ENCODE peak calls at places on chromosomes 7 and 10, in nine cellular contexts. H is lower leg skin, Z is cardiac fibroblast, C is IMR-90, Q is epithelial cell of esophagus, B is AG04450, J is tibial artery, M is GM12864, W is WTC11. Y is an unnamed sample.

GRCh38 chr7:70568674-70569334 is 563.1 kb upstream of the GALNT17 start:
- DNase-seq in H (no peak), Z (no peak), C (no peak), Q (no peak), B (no peak), J (no peak), M (no peak), W (no peak), Y (no peak)

GRCh38 chr7:149625339-149625946 is 127.8 kb upstream of the ZNF746 start:
- DNase-seq in H (peak), Z (peak), C (peak), Q (peak), B (no peak), J (no peak), M (no peak), W (peak), Y (peak)

GRCh38 chr7:13179011-13179574 is 491.7 kb downstream of the ARL4A start:
- DNase-seq in H (no peak), Z (peak), C (peak), Q (peak), B (no peak), J (no peak), M (no peak), W (no peak), Y (no peak)

GRCh38 chr10:32954080-32954479 is 4.0 kb downstream of the ITGB1 start:
- DNase-seq in H (no peak), Z (peak), C (no peak), Q (no peak), B (no peak), J (no peak), M (no peak), W (no peak), Y (no peak)

GRCh38 chr10:131126321-131127121 is 185.0 kb downstream of the TCERG1L start:
- DNase-seq in H (no peak), Z (no peak), C (no peak), Q (peak), B (no peak), J (no peak), M (no peak), W (no peak), Y (no peak)

GRCh38 chr10:2146079-2146478 is 408.8 kb upstream of the ADARB2 start:
- DNase-seq in H (no peak), Z (no peak), C (no peak), Q (no peak), B (no peak), J (no peak), M (no peak), W (no peak), Y (no peak)

GRCh38 chr10:31620236-31621151 is 301.5 kb downstream of the ZEB1 start:
- DNase-seq in H (peak), Z (peak), C (peak), Q (no peak), B (no peak), J (peak), M (no peak), W (peak), Y (no peak)

GRCh38 chr10:60441515-60441914 is 51.8 kb upstream of the ANK3 start:
- DNase-seq in H (no peak), Z (no peak), C (peak), Q (peak), B (no peak), J (no peak), M (no peak), W (no peak), Y (no peak)

GRCh38 chr10:89699581-89700064 is 1.8 kb upstream of the KIF20B start:
- DNase-seq in H (no peak), Z (no peak), C (no peak), Q (peak), B (no peak), J (no peak), M (no peak), W (no peak), Y (no peak)

GRCh38 chr7:158808126-158808525 is 21.2 kb downstream of the ESYT2 start:
- DNase-seq in H (no peak), Z (no peak), C (no peak), Q (no peak), B (no peak), J (no peak), M (no peak), W (no peak), Y (no peak)

GRCh38 chr7:111863269-111863668 is 301.0 kb upstream of the IMMP2L start:
- DNase-seq in H (no peak), Z (no peak), C (no peak), Q (no peak), B (no peak), J (no peak), M (no peak), W (no peak), Y (no peak)

GRCh38 chr7:128099204-128099671 is 68.0 kb upstream of the LRRC4 start:
- DNase-seq in H (no peak), Z (peak), C (peak), Q (peak), B (no peak), J (no peak), M (no peak), W (no peak), Y (no peak)

GRCh38 chr7:14720792-14721191 is 181.8 kb downstream of the DGKB start:
- DNase-seq in H (no peak), Z (no peak), C (no peak), Q (no peak), B (no peak), J (no peak), M (no peak), W (no peak), Y (no peak)

GRCh38 chr10:57696641-57697040 is 571.1 kb downstream of the IPMK start:
- DNase-seq in H (no peak), Z (peak), C (peak), Q (peak), B (no peak), J (no peak), M (no peak), W (no peak), Y (no peak)

GRCh38 chr7:90797596-90797995 is 201.5 kb downstream of the CDK14 start:
- DNase-seq in H (no peak), Z (peak), C (peak), Q (peak), B (no peak), J (no peak), M (no peak), W (no peak), Y (no peak)

GRCh38 chr7:29239638-29240037 is 45.1 kb downstream of the CHN2 start:
- DNase-seq in H (no peak), Z (no peak), C (no peak), Q (peak), B (no peak), J (no peak), M (no peak), W (peak), Y (no peak)

GRCh38 chr7:95620631-95621030 is 24.3 kb upstream of the PDK4 start:
- DNase-seq in H (no peak), Z (no peak), C (no peak), Q (no peak), B (no peak), J (no peak), M (no peak), W (no peak), Y (no peak)

GRCh38 chr7:13989138-13989943 is at the start of gene ETV1:
- DNase-seq in H (peak), Z (peak), C (peak), Q (peak), B (no peak), J (peak), M (no peak), W (peak), Y (no peak)

GRCh38 chr7:727104-727805 is at the start of gene PRKAR1B:
- DNase-seq in H (no peak), Z (no peak), C (no peak), Q (peak), B (no peak), J (no peak), M (no peak), W (peak), Y (peak)

GRCh38 chr10:44589931-44590330 is 205.0 kb upstream of the CXCL12 start:
- DNase-seq in H (no peak), Z (no peak), C (no peak), Q (no peak), B (no peak), J (no peak), M (no peak), W (no peak), Y (no peak)

GRCh38 chr7:150631866-150632864 is at the start of gene GIMAP6:
- DNase-seq in H (no peak), Z (no peak), C (no peak), Q (no peak), B (no peak), J (no peak), M (no peak), W (no peak), Y (no peak)

GRCh38 chr10:96765406-96766240 is 45.3 kb upstream of the PIK3AP1 start:
- DNase-seq in H (peak), Z (peak), C (peak), Q (peak), B (no peak), J (peak), M (no peak), W (peak), Y (peak)

GRCh38 chr10:69757553-69758309 is 44.0 kb upstream of the COL13A1 start:
- DNase-seq in H (no peak), Z (peak), C (peak), Q (peak), B (no peak), J (peak), M (no peak), W (no peak), Y (no peak)

GRCh38 chr10:102394079-102394800 is 1.3 kb upstream of the NFKB2 start:
- DNase-seq in H (peak), Z (peak), C (peak), Q (peak), B (peak), J (peak), M (peak), W (peak), Y (peak)

GRCh38 chr7:49563693-49564378 is 209.6 kb upstream of the VWC2 start:
- DNase-seq in H (no peak), Z (no peak), C (no peak), Q (no peak), B (no peak), J (no peak), M (no peak), W (no peak), Y (peak)

GRCh38 chr10:74150151-74151056 is at the start of gene AP3M1:
- DNase-seq in H (peak), Z (no peak), C (no peak), Q (peak), B (no peak), J (peak), M (no peak), W (peak), Y (no peak)

GRCh38 chr10:48444861-48445841 is 138.7 kb downstream of the MAPK8 start:
- DNase-seq in H (no peak), Z (no peak), C (no peak), Q (peak), B (no peak), J (peak), M (no peak), W (no peak), Y (no peak)

GRCh38 chr7:33578166-33578565 is 327.2 kb upstream of the BMPER start:
- DNase-seq in H (no peak), Z (peak), C (peak), Q (peak), B (no peak), J (no peak), M (no peak), W (no peak), Y (no peak)

GRCh38 chr10:78258303-78259030 is 224.8 kb downstream of the RPS24 start:
- DNase-seq in H (no peak), Z (no peak), C (no peak), Q (peak), B (no peak), J (no peak), M (no peak), W (no peak), Y (no peak)
- TF ChIP-seq CTCF in H (no peak), Z (no peak), C (no peak), Q (peak), B (no peak), J (no peak), M (peak), W (no peak), Y (peak)

DNA sequence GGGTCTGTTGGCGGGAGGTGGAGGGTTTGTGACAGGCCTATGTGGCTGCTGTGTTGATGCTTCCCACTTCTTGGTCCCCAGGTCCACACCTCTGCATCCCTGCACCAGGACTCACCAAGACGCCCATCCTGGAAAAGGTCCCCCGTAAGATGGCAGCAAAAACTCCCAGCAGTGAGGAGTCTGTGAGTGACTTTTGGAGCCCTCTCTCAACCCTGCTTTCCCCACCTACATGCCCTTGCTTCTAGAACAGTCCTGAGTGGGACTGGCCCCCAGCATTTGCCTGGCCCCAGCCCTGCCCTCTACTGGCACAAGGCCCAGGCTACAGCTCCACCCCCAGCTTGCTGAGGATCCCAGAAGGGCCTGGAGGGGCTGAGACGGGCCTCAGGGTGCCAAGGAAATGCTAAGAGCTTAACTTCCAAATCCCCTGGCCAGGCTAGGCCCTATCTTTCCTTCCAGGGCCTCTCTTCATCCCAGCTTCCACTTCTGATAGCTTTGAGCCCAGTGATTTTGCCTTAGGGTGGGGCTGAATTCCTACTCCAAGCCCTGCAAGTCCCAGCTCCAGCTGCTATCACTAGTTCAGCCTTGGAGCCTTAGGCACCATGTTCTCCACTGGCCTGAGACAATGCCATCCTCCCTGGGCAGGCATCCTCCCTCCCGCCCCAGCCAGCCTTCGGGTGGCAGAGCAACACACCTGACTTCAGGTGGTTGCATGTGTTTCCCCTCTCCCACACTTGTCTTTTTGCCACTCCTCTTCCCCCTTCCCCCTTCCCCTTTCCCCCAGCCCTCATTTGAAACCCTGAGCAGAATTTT is 2.8 kb downstream of the CHAT start:
- DNase-seq in H (no peak), Z (no peak), C (no peak), Q (no peak), B (no peak), J (peak), M (no peak), W (peak), Y (no peak)
- TF ChIP-seq CTCF in H (no peak), Z (no peak), C (no peak), Q (no peak), B (no peak), J (no peak), M (peak), W (no peak), Y (peak)

GRCh38 chr7:139358541-139359365 is 941 bp upstream of the LUC7L2 start:
- DNase-seq in H (no peak), Z (peak), C (peak), Q (peak), B (no peak), J (no peak), M (no peak), W (no peak), Y (peak)

GRCh38 chr7:139360948-139361307 is 1.2 kb downstream of the LUC7L2 start:
- DNase-seq in H (no peak), Z (no peak), C (no peak), Q (no peak), B (no peak), J (no peak), M (no peak), W (no peak), Y (no peak)

GRCh38 chr7:139360210-139360947 is 685 bp downstream of the LUC7L2 start:
- DNase-seq in H (peak), Z (peak), C (peak), Q (peak), B (peak), J (peak), M (peak), W (peak), Y (peak)

GRCh38 chr7:139361523-139361922 is 1.8 kb downstream of the LUC7L2 start:
- DNase-seq in H (no peak), Z (no peak), C (no peak), Q (no peak), B (no peak), J (no peak), M (no peak), W (no peak), Y (no peak)

GRCh38 chr7:139359366-139360209 is at the start of gene LUC7L2:
- DNase-seq in H (peak), Z (peak), C (peak), Q (peak), B (peak), J (peak), M (peak), W (peak), Y (peak)
- TF ChIP-seq CTCF in H (no peak), Z (no peak), C (peak), Q (no peak), B (no peak), J (no peak), M (no peak), W (no peak), Y (no peak)

GRCh38 chr7:98669417-98670015 is 52.4 kb downstream of the NPTX2 start:
- DNase-seq in H (no peak), Z (peak), C (no peak), Q (no peak), B (no peak), J (no peak), M (no peak), W (no peak), Y (no peak)
- TF ChIP-seq CTCF in H (no peak), Z (no peak), C (no peak), Q (no peak), B (no peak), J (no peak), M (no peak), W (no peak), Y (no peak)

Y was measured in GM06990.